ENCODE peak calls at places on chromosomes 4 and X, in seven cellular contexts. S, H, V, M, K, F and C are unnamed samples.

GRCh38 chr4:15436515-15436914 is 8.7 kb downstream of the C1QTNF7 start:
- DNase-seq in F (no peak), M (peak; percentile 32), K (no peak), H (no peak), V (no peak), S (no peak), C (peak; percentile 46)

GRCh38 chr4:2789801-2790582 is 2.9 kb upstream of the SH3BP2 start:
- DNase-seq in H (peak; percentile 56), F (no peak), V (no peak), K (no peak), M (peak; percentile 41), S (no peak), C (no peak)

GRCh38 chrX:107747596-107748161 is 27.9 kb downstream of the TSC22D3 start:
- DNase-seq in F (no peak), S (peak; percentile 22), K (no peak), V (peak; percentile 73), H (no peak), M (no peak), C (no peak)

GRCh38 chr4:57501715-57502114 is 391.5 kb upstream of the IGFBP7 start:
- DNase-seq in K (no peak), H (no peak), V (peak; percentile 47), S (no peak), F (peak; percentile 54), M (no peak), C (no peak)

GRCh38 chr4:21835712-21836111 is 112.9 kb downstream of the KCNIP4 start:
- DNase-seq in S (no peak), M (no peak), K (no peak), F (no peak), H (no peak), V (no peak), C (no peak)

GRCh38 chr4:74297556-74297955 is 10.7 kb upstream of the EPGN start:
- DNase-seq in M (no peak), H (no peak), K (no peak), S (no peak), F (no peak), V (no peak), C (no peak)

GRCh38 chrX:30955687-30956086 is 66.6 kb upstream of the TAB3 start:
- DNase-seq in K (no peak), S (no peak), V (no peak), M (no peak), F (no peak), H (no peak), C (no peak)

GRCh38 chrX:95760356-95760755 is 924.3 kb upstream of the DIAPH2 start:
- DNase-seq in F (no peak), H (no peak), V (no peak), M (no peak), K (no peak), S (no peak), C (no peak)

GRCh38 chr4:128364565-128364964 is 77.0 kb upstream of the PGRMC2 start:
- DNase-seq in V (no peak), S (no peak), K (no peak), F (no peak), M (no peak), H (no peak), C (no peak)

GRCh38 chr4:66294626-66295025 is 624.3 kb upstream of the EPHA5 start:
- DNase-seq in H (no peak), M (no peak), S (no peak), K (no peak), F (no peak), V (peak; percentile 6), C (no peak)

GRCh38 chrX:51336584-51336983 is 4.0 kb downstream of the NUDT10 start:
- DNase-seq in V (peak; percentile 25), F (peak; percentile 47), K (peak; percentile 43), M (peak; percentile 63), H (no peak), S (no peak), C (peak; percentile 56)

GRCh38 chr4:16844796-16845586 is 53.5 kb downstream of the LDB2 start:
- DNase-seq in H (no peak), S (no peak), M (no peak), F (no peak), V (no peak), K (no peak), C (no peak)

GRCh38 chrX:114127411-114128025 is 456.4 kb upstream of the HTR2C start:
- DNase-seq in M (no peak), F (no peak), V (no peak), S (no peak), K (no peak), H (no peak), C (no peak)

GRCh38 chr4:55086561-55086960 is 38.8 kb downstream of the KDR start:
- DNase-seq in F (no peak), H (no peak), V (no peak), K (no peak), M (peak; percentile 42), S (no peak), C (no peak)

GRCh38 chr4:55083771-55084170 is 41.6 kb downstream of the KDR start:
- DNase-seq in H (no peak), S (no peak), V (no peak), K (no peak), F (no peak), M (no peak), C (no peak)

GRCh38 chr4:55089922-55090321 is 35.5 kb downstream of the KDR start:
- DNase-seq in H (no peak), F (no peak), K (no peak), V (no peak), S (no peak), M (no peak), C (no peak)

GRCh38 chr4:55087930-55088293 is 37.5 kb downstream of the KDR start:
- DNase-seq in V (no peak), H (no peak), F (no peak), M (no peak), K (no peak), S (no peak), C (no peak)

DNA sequence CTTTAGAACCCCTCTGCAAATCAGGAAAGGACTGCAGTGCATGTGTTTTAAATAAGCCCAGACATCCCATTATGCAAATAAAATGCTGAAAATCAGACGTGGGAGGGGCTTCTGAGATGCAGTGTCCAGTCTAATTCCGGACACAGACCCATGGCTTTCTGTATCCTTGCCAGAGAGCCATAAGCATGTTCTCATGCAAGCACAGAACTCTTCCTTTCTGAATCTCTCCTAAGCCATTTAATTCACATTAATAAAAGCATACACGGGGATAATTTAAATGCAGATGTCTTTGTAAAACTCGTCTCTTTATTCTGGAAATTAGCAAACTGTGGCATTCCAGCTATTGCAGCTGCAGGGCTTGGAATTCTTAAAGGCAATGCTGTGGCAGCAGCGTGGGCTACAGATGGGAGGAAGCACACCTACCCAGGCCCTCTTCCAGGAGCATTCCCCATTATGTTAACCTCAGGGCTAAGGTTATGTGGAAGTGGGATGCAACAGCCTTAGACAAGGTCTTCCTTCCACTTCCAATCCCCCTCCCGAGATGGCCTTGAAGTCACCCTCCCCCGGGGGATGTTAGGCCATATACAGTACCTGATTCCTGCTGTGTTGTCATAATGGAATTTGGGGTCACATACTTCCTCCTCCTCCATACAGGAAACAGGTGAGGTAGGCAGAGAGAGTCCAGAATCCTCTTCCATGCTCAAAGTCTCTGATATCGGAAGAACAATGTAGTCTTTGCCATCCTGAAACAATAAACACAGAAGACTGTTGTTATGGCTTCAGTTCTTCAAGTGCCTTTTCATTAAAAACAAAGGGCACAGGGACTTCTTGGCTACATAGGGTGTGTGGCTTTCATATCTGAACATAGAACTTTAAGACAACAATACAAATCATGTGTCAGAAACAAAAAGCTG is 38.1 kb downstream of the KDR start:
- DNase-seq in K (no peak), V (no peak), H (no peak), M (peak; percentile 61), S (no peak), F (no peak), C (no peak)
- H3K4me1 ChIP-seq in K (no peaks in the 10 kb centered on the region), V (no peaks in the 10 kb centered on the region), H (no peaks in the 10 kb centered on the region), M (peaks cover 12% of the 10 kb centered on the region), S (no peaks in the 10 kb centered on the region), F (no peaks in the 10 kb centered on the region), C (no peaks in the 10 kb centered on the region)

DNA sequence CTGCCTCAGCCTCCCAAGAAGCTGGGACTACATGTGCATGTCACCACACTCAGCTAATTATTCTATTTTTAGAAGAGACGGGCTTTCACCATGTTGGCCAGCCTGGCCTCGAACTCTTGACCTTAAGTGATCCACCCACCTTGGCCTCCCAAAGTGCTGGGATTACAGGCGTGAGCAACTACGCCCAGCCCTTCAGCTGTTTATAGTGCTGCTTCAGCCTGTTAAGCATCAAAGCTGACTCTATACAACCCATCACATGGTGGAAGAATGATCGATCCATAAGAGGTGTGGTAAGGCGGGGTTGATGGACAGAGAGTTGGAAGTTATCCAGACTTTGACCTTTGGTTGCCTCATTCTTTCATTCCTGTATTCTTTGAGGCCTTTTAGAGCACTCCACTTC is 56.2 kb upstream of the RAPGEF2 start:
- DNase-seq in H (no peak), M (no peak), F (no peak), K (no peak), V (no peak), S (peak; percentile 27), C (no peak)
- H3K4me1 ChIP-seq in H (peaks cover 3% of the 10 kb centered on the region), M (peaks cover 19% of the 10 kb centered on the region), F (peaks cover 11% of the 10 kb centered on the region), K (no peaks in the 10 kb centered on the region), V (peaks cover 5% of the 10 kb centered on the region), S (no peaks in the 10 kb centered on the region), C (no peaks in the 10 kb centered on the region)

DNA sequence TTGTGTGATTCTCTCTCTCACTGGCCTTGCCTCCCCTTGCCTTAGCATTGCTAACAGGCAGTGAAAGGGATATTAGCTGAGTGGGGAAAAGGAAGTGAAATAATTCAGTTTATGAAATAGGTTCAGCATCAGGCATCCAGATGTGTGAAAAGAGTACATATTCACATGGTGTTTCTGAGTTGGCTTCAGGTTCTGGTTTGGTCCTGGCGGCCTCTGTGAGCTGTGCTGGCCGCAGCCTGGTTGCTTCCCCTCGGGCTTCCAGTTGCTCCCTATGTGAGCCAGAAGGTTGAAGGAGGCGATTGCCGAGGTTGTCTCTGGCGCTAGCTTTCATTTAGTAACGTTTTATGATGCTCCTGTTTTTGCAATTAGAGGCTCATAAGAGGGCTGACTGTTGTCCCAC is 99.1 kb upstream of the TLR2 start:
- DNase-seq in K (no peak), V (no peak), H (no peak), F (no peak), S (no peak), M (peak; percentile 58), C (no peak)
- H3K4me1 ChIP-seq in K (no peaks in the 10 kb centered on the region), V (no peaks in the 10 kb centered on the region), H (no peaks in the 10 kb centered on the region), F (no peaks in the 10 kb centered on the region), S (no peaks in the 10 kb centered on the region), M (peaks cover 6% of the 10 kb centered on the region), C (no peaks in the 10 kb centered on the region)

GRCh38 chr4:98521486-98521885 is 136.9 kb downstream of the TSPAN5 start:
- DNase-seq in S (no peak), V (no peak), F (no peak), K (no peak), H (no peak), M (no peak), C (no peak)
- H3K4me1 ChIP-seq in S (peaks cover 6% of the 10 kb centered on the region), V (peaks cover 35% of the 10 kb centered on the region), F (peaks cover 55% of the 10 kb centered on the region), K (peaks cover 5% of the 10 kb centered on the region), H (no peaks in the 10 kb centered on the region), M (peaks cover 8% of the 10 kb centered on the region), C (peaks cover 65% of the 10 kb centered on the region)